ENCODE peak calls at places on chromosomes 1 and 21, in four cellular contexts. C is upper lobe of left lung, J is heart left ventricle, D is A549. H is an unnamed sample.

GRCh38 chr1:87042127-87042811 is 127.8 kb downstream of the HS2ST1 start:
- DNase-seq in J (no peak), C (no peak), D (no peak), H (no peak)

GRCh38 chr21:35050348-35051286 is 1.5 kb upstream of the RUNX1 start:
- DNase-seq in D (no peak), C (no peak), J (no peak), H (no peak)

GRCh38 chr1:115665319-115665718 is 23.5 kb downstream of the VANGL1 start:
- DNase-seq in D (no peak), C (no peak), J (no peak), H (no peak)

GRCh38 chr1:19547814-19548213 is 62.5 kb upstream of the CAPZB start:
- DNase-seq in C (no peak), D (no peak), J (no peak), H (no peak)

GRCh38 chr1:50278352-50278878 is 144.8 kb downstream of the DMRTA2 start:
- DNase-seq in D (no peak), J (no peak), C (no peak), H (no peak)

GRCh38 chr1:27408151-27408550 is 15.7 kb downstream of the GPR3 start:
- DNase-seq in J (no peak), C (no peak), D (no peak), H (no peak)

GRCh38 chr1:31657972-31658510 is 13.4 kb upstream of the PEF1 start:
- DNase-seq in D (no peak), C (no peak), J (no peak), H (no peak)

GRCh38 chr1:85278853-85279314 is 2.5 kb upstream of the BCL10 start:
- DNase-seq in J (no peak), C (peak; percentile 64), D (peak; percentile 72), H (no peak)

GRCh38 chr1:173193639-173194038 is 13.5 kb downstream of the TNFSF4 start:
- DNase-seq in J (no peak), D (no peak), C (peak; percentile 35), H (no peak)

GRCh38 chr1:222167111-222167510 is 380.8 kb downstream of the HHIPL2 start:
- DNase-seq in C (peak; percentile 25), D (peak; percentile 22), J (no peak), H (peak; percentile 34)

GRCh38 chr1:61742620-61743431 is 546 bp downstream of the PATJ start:
- DNase-seq in D (peak; percentile 36), J (peak; percentile 78), C (peak; percentile 32), H (peak; percentile 48)

GRCh38 chr1:61221642-61222041 is 139.3 kb downstream of the NFIA start:
- DNase-seq in J (no peak), C (no peak), D (no peak), H (no peak)

GRCh38 chr1:91024501-91025119 is 2.8 kb upstream of the ZNF644 start:
- DNase-seq in C (no peak), D (no peak), J (no peak), H (no peak)

GRCh38 chr1:240242601-240243144 is 151.0 kb downstream of the FMN2 start:
- DNase-seq in J (no peak), D (no peak), C (no peak), H (no peak)

GRCh38 chr21:46116189-46116845 is 18.4 kb downstream of the COL6A2 start:
- DNase-seq in D (no peak), J (peak; percentile 8), C (peak; percentile 13), H (no peak)

GRCh38 chr1:7587726-7588456 is 183.2 kb upstream of the VAMP3 start:
- DNase-seq in J (no peak), C (no peak), D (no peak), H (peak; percentile 35)

GRCh38 chr1:220786337-220787068 is at the start of gene MTARC1:
- DNase-seq in J (peak; percentile 88), D (peak; percentile 65), C (peak; percentile 87), H (peak; percentile 97)

GRCh38 chr1:244815600-244816099 is 19.8 kb upstream of the COX20 start:
- DNase-seq in D (no peak), J (no peak), C (peak; percentile 38), H (no peak)

GRCh38 chr1:2591581-2592261 is 5.1 kb downstream of the PRXL2B start:
- DNase-seq in C (no peak), J (no peak), D (no peak), H (peak; percentile 47)

GRCh38 chr21:42276526-42277154 is 38.6 kb downstream of the TFF3 start:
- DNase-seq in J (no peak), C (no peak), D (no peak), H (peak; percentile 13)

DNA sequence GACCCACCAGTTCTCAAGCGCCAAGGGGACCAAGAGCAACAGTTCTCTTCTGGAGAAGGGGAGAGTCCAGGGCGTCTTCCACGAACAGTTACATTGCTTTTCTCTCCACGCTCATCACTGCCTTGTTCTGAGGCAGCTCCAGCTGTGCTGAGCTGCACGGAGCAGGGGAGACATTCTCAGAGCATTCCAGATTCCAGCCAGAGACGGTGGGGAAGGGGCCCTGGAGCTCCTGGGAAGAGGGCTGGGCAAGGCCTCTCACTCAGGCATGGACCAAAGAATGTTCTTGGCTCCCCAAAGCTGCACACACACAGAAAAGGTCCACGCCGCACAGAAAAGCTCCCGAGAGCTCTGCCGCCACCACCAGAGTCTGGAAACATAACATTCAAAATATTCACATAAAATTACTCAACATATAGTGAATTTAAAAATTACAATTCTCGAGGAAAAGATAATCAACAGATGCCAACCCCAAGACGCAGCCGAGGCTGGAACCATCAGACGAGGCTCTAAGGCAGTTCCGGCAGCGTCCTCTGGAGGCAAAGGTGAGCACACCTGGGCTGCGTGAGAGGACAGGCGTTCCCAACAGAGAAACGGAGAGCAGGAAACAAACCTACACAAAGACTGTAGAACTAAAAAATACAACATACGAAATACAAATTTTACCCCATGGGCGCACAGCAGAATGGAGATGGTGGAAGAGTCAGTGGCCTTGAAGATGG is 40.5 kb downstream of the UBE2G2 start:
- DNase-seq in J (no peak), D (peak; percentile 25), C (no peak), H (no peak)
- TF ChIP-seq CTCF in J (no peak), D (no peak), C (no peak), H (peak; percentile 10)

DNA sequence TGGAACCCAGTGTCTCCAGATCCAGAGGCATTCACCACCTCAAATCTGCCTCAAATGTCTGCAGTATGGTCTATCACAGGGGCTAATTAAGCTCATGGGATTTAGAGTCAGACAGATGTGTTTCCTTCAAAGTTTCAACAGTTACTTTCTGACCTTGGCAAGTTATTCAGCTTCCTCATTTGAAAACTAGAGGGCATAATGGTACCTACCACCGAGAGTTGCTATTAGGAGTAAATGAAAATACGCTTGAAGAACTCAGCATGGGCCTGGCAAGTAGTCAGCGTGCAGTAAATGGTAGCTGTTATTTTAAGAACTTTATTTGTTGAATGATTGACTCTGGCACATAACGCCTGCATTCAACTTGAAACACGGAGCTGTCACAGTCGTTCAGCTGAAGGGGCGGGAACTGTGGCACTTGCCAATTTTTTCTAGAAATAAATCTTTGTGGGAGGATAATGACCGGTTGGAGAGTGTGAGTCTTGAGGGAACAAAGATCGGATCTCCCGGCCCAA is 1.2 kb upstream of the CAP1 start:
- DNase-seq in D (no peak), C (no peak), J (no peak), H (no peak)
- H3K4me1 ChIP-seq in D (peaks cover 26% of the 10 kb centered on the region), C (peaks cover 51% of the 10 kb centered on the region), J (peaks cover 37% of the 10 kb centered on the region), H (peaks cover 22% of the 10 kb centered on the region)

GRCh38 chr1:92805216-92805615 is 20.3 kb upstream of the EVI5 start:
- DNase-seq in J (no peak), D (no peak), C (no peak), H (no peak)

GRCh38 chr1:92808353-92808752 is 23.4 kb upstream of the EVI5 start:
- DNase-seq in J (no peak), D (no peak), C (no peak), H (no peak)

GRCh38 chr1:92803140-92803887 is 18.4 kb upstream of the EVI5 start:
- DNase-seq in J (no peak), C (no peak), D (no peak), H (no peak)

GRCh38 chr1:92804721-92805169 is 19.8 kb upstream of the EVI5 start:
- DNase-seq in C (peak; percentile 88), J (peak; percentile 75), D (peak; percentile 58), H (peak; percentile 50)
- TF ChIP-seq POLR2A in C (no peak), J (no peak), D (no peak), H (no peak)

GRCh38 chr1:109483658-109484518 is at the start of gene ATXN7L2:
- DNase-seq in C (peak; percentile 91), J (peak; percentile 95), D (peak; percentile 92), H (peak; percentile 94)
- TF ChIP-seq CTCF in C (no peak), J (no peak), D (no peak), H (no peak)

DNA sequence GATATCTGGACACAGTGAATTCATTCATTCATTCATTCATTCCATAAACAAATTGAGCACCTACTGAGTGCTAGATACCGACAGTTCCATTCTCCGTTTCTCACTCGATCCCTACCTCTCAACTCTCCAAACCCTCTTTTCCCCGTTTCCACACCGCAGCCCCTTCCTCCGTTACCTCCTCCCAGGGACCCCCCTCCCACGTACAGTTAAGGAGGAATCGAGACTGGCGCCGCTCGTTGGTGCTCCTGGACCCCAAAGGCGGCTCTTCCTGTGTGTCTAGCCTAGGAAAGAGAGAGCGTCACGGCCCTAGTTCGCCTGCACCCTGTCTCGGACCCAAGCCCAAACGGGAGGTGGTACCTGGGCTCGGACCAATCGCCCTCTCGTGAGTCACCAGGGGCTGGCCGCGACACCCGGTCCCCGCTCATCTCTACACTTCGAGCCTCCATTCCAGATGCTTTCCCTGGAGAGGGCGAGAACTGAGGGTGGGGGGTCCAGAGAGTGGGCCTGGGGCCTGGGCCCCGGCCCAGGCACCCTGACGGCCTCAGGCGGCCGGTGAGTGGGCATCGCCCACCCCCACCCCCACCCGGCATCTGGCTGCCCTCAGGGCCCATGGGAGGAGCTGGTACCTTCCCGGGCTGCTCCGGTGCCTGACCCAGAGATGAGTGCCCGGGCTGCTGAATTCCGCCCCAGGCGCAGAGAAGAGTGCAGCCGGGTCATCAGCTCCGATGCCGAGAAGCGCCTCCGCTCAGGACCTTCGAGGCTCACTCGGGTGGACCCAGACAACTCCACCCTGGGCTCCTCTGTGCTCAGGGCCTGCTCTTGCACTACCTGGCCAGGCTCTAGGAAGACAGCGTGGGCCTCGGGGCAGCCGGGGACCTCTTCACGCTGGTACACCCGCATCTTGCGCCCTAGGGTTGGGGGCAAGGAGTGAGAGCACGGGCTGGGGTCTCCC is 4.9 kb downstream of the ARHGEF19 start:
- DNase-seq in J (no peak), C (no peak), D (no peak), H (no peak)
- H3K4me1 ChIP-seq in J (peaks cover 16% of the 10 kb centered on the region), C (peaks cover 8% of the 10 kb centered on the region), D (peaks cover 26% of the 10 kb centered on the region), H (no peaks in the 10 kb centered on the region)